ENCODE peak calls at places on chromosome 18, in nine cellular contexts. P is CD8-positive, alpha-beta memory T cell; H is fibroblast of lung; S is naive thymus-derived CD4-positive, alpha-beta T cell; V is H1; A is psoas muscle; M is tibial nerve; C is K562; L is HCT116. K is an unnamed sample.

GRCh38 chr18:48804856-48805610 is 145.7 kb downstream of the SMAD7 start:
- DNase-seq in P (no peak), H (no peak), S (no peak), V (no peak), A (no peak), M (no peak), C (no peak), L (no peak), K (no peak)

GRCh38 chr18:24601624-24602023 is 141.2 kb downstream of the HRH4 start:
- DNase-seq in P (no peak), H (no peak), S (no peak), V (no peak), A (no peak), M (no peak), C (no peak), L (no peak), K (no peak)

GRCh38 chr18:8288447-8289213 is 320.6 kb upstream of the RAB12 start:
- DNase-seq in P (no peak), H (no peak), S (no peak), V (no peak), A (no peak), M (no peak), C (no peak), L (no peak), K (no peak)

GRCh38 chr18:32048507-32049091 is 30.0 kb downstream of the RNF125 start:
- DNase-seq in P (no peak), H (peak; percentile 33), S (no peak), V (no peak), A (peak; percentile 20), M (peak; percentile 70), C (no peak), L (no peak), K (no peak)

GRCh38 chr18:62128157-62128556 is 58.7 kb downstream of the PIGN start:
- DNase-seq in P (no peak), H (peak; percentile 59), S (no peak), V (no peak), A (no peak), M (no peak), C (no peak), L (no peak), K (no peak)

GRCh38 chr18:44859263-44859662 is 178.6 kb downstream of the SETBP1 start:
- DNase-seq in P (no peak), H (no peak), S (no peak), V (no peak), A (no peak), M (no peak), C (no peak), L (no peak), K (no peak)

GRCh38 chr18:42950732-42951131 is 164.8 kb downstream of the RIT2 start:
- DNase-seq in P (no peak), H (no peak), S (no peak), V (no peak), A (no peak), M (no peak), C (no peak), L (no peak), K (no peak)

GRCh38 chr18:3799515-3799914 is 349.5 kb downstream of the TGIF1 start:
- DNase-seq in P (no peak), H (no peak), S (no peak), V (no peak), A (no peak), M (no peak), C (no peak), L (no peak), K (no peak)

GRCh38 chr18:46732201-46732600 is 24.7 kb downstream of the ST8SIA5 start:
- DNase-seq in P (no peak), H (no peak), S (no peak), V (no peak), A (no peak), M (no peak), C (no peak), L (no peak), K (no peak)

GRCh38 chr18:47050468-47050867 is 15.0 kb upstream of the ELOA2 start:
- DNase-seq in P (peak; percentile 3), H (peak; percentile 67), S (no peak), V (no peak), A (no peak), M (peak; percentile 38), C (peak; percentile 16), L (peak; percentile 54), K (no peak)

GRCh38 chr18:74661008-74661407 is 63.3 kb downstream of the ZNF407 start:
- DNase-seq in P (no peak), H (no peak), S (no peak), V (no peak), A (no peak), M (no peak), C (no peak), L (no peak), K (no peak)

GRCh38 chr18:21071071-21071470 is 40.5 kb downstream of the ROCK1 start:
- DNase-seq in P (no peak), H (no peak), S (no peak), V (no peak), A (no peak), M (no peak), C (no peak), L (no peak), K (no peak)

GRCh38 chr18:70448588-70448987 is 159.7 kb downstream of the SOCS6 start:
- DNase-seq in P (no peak), H (no peak), S (no peak), V (no peak), A (no peak), M (no peak), C (peak; percentile 17), L (no peak), K (no peak)

GRCh38 chr18:54946149-54946581 is 13.1 kb downstream of the CCDC68 start:
- DNase-seq in P (peak; percentile 3), H (peak; percentile 56), S (peak; percentile 25), V (no peak), A (no peak), M (no peak), C (peak; percentile 14), L (peak; percentile 26), K (no peak)

GRCh38 chr18:60292186-60292585 is 80.4 kb downstream of the MC4R start:
- DNase-seq in P (no peak), H (no peak), S (no peak), V (no peak), A (no peak), M (no peak), C (no peak), L (no peak), K (no peak)

GRCh38 chr18:37564796-37565137 is 831 bp downstream of the CELF4 start:
- DNase-seq in P (no peak), H (peak; percentile 48), S (no peak), V (no peak), A (peak; percentile 50), M (peak; percentile 44), C (peak; percentile 51), L (no peak), K (no peak)

GRCh38 chr18:35581555-35582309 is at the start of gene GALNT1:
- DNase-seq in P (peak; percentile 19), H (peak; percentile 17), S (peak; percentile 34), V (no peak), A (peak; percentile 36), M (no peak), C (peak; percentile 74), L (no peak), K (no peak)

DNA sequence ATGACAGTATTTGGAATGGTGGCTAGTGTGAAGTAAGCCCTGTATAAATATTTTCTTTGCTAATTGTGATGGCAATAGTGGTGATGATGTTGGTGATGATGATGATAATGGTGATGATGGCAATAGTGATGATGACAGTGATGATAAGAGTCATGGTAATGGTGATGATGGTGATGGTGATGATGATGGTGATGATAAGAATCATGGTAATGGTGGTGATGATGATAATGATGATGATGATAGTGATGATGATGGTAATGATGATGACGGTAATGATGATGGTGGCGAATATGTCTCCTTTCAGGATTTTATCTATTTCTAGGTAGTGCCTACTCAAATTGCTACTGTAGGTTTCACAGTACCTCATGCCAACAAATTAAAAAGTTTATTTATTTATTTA is 205.4 kb downstream of the GALR1 start:
- DNase-seq in P (no peak), H (no peak), S (no peak), V (no peak), A (no peak), M (no peak), C (no peak), L (no peak), K (no peak)
- H3K9me3 ChIP-seq in P (no peaks in the 10 kb centered on the region), H (no peaks in the 10 kb centered on the region), S (no peaks in the 10 kb centered on the region), V (no peaks in the 10 kb centered on the region), A (no peaks in the 10 kb centered on the region), M (no peaks in the 10 kb centered on the region), C (no peaks in the 10 kb centered on the region), L (no peaks in the 10 kb centered on the region), K (no peaks in the 10 kb centered on the region)

GRCh38 chr18:9488535-9488934 is 13.2 kb downstream of the RALBP1 start:
- DNase-seq in P (no peak), H (no peak), S (no peak), V (no peak), A (no peak), M (no peak), C (no peak), L (no peak), K (no peak)
- H3K9me3 ChIP-seq in P (no peaks in the 10 kb centered on the region), H (no peaks in the 10 kb centered on the region), S (no peaks in the 10 kb centered on the region), V (peaks cover 7% of the 10 kb centered on the region), A (no peaks in the 10 kb centered on the region), M (no peaks in the 10 kb centered on the region), C (no peaks in the 10 kb centered on the region), L (no peaks in the 10 kb centered on the region), K (no peaks in the 10 kb centered on the region)

DNA sequence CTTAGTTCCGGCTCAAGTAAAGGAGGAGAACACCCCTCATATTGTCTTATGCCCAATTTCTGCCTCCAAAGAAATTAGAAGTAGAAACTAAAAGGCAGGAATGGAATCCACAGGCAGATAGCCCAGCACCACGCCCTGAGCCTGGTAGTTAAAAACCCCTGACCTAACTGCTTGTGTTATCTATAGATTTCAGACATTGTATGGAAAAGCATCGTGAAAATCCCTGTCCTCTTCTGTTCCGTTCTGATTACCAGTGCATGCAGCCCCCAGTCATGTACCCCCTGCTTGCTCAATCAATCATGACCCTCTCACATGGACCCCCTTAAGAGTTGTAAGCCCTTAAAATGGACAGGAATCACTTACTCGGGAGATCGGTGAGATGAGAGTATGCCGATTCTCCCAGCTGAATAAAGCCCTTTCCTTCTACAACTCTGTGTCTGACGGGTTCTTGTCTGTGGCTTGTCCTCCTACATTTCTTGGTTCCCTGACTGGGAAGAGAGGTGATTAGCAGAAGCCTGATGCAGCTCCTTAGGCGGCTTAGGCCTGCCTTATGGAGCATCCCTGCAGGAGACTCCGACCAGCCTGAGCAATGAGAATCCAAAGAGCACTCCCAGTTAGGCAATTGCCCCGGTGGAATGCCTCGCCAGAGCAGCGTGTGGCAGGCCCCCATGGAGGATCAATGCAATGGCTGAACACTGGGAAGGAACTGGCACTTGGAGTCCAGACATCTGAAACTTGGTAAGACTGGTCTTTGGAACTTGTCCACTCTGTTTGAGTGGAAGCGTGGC is 362.6 kb upstream of the TCF4 start:
- DNase-seq in P (no peak), H (no peak), S (no peak), V (no peak), A (no peak), M (no peak), C (no peak), L (no peak), K (no peak)
- H3K9me3 ChIP-seq in P (no peaks in the 10 kb centered on the region), H (no peaks in the 10 kb centered on the region), S (no peaks in the 10 kb centered on the region), V (no peaks in the 10 kb centered on the region), A (no peaks in the 10 kb centered on the region), M (no peaks in the 10 kb centered on the region), C (no peaks in the 10 kb centered on the region), L (peaks cover 6% of the 10 kb centered on the region), K (no peaks in the 10 kb centered on the region)

DNA sequence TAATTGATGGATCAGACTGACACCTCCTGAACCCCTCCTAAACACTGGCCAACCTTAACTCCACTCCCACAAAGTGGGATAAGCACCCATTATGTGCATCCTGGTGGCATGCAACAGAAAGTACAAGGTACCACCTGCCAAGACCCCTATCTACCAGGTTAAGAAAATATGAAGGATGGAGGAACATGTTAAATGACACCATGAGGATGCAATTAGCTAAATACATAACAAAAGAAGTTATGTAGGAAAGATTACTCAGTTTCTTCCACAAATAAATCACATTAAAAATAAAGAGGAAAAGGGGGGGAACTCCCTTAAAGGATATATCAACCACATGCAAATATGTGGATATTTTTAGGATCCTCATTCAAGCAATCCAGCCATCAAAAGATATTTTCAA is 12.6 kb downstream of the CTAGE1 start:
- DNase-seq in P (no peak), H (no peak), S (no peak), V (no peak), A (no peak), M (no peak), C (no peak), L (no peak), K (no peak)
- H3K9me3 ChIP-seq in P (no peaks in the 10 kb centered on the region), H (no peaks in the 10 kb centered on the region), S (peaks cover 5% of the 10 kb centered on the region), V (peaks cover 3% of the 10 kb centered on the region), A (peaks cover 10% of the 10 kb centered on the region), M (no peaks in the 10 kb centered on the region), C (no peaks in the 10 kb centered on the region), L (no peaks in the 10 kb centered on the region), K (no peaks in the 10 kb centered on the region)